ENCODE peak calls at places on chromosomes 16 and 17, in seven cellular contexts. M, K, U, Q, I, N and L are unnamed samples.
A peak's percentile ranks its signal among the peaks of the same experiment; 100 is the strongest.

GRCh38 chr16:28311913-28312312 is 19.6 kb downstream of the SBK1 start:
- DNase-seq in M (no peak), K (no peak), U (no peak), Q (no peak), I (no peak), N (no peak), L (no peak)

GRCh38 chr16:30535777-30536190 is 1.1 kb upstream of the ZNF747 start:
- DNase-seq in M (peak; percentile 47), K (peak; percentile 92), U (peak; percentile 85), Q (no peak), I (peak; percentile 79), N (peak; percentile 81), L (peak; percentile 67)

GRCh38 chr17:28253663-28254062 is 65.3 kb upstream of the TMEM97 start:
- DNase-seq in M (no peak), K (no peak), U (no peak), Q (no peak), I (no peak), N (no peak), L (no peak)

GRCh38 chr16:58499615-58500328 is at the start of gene NDRG4:
- DNase-seq in M (peak; percentile 58), K (no peak), U (peak; percentile 61), Q (peak; percentile 89), I (peak; percentile 97), N (peak; percentile 74), L (peak; percentile 74)

GRCh38 chr16:6827931-6828330 is 504.7 kb upstream of the RBFOX1 start:
- DNase-seq in M (no peak), K (no peak), U (no peak), Q (no peak), I (no peak), N (no peak), L (no peak)

GRCh38 chr17:61065263-61065773 is 334.3 kb upstream of the TBX2 start:
- DNase-seq in M (no peak), K (peak; percentile 79), U (no peak), Q (peak; percentile 45), I (peak; percentile 75), N (no peak), L (peak; percentile 43)

GRCh38 chr17:27549251-27549919 is 81.6 kb upstream of the LGALS9 start:
- DNase-seq in M (no peak), K (no peak), U (no peak), Q (no peak), I (no peak), N (no peak), L (no peak)

GRCh38 chr16:85419503-85420408 is 193.4 kb upstream of the GSE1 start:
- DNase-seq in M (no peak), K (no peak), U (peak; percentile 3), Q (no peak), I (no peak), N (no peak), L (no peak)

GRCh38 chr16:19132898-19133297 is 19.1 kb downstream of the ITPRIPL2 start:
- DNase-seq in M (no peak), K (no peak), U (no peak), Q (no peak), I (no peak), N (no peak), L (no peak)

GRCh38 chr16:47581114-47581513 is 120.0 kb downstream of the PHKB start:
- DNase-seq in M (no peak), K (no peak), U (no peak), Q (no peak), I (no peak), N (no peak), L (peak; percentile 9)

GRCh38 chr16:15888072-15888976 is at the start of gene CEP20:
- DNase-seq in M (peak; percentile 98), K (peak; percentile 100), U (peak; percentile 100), Q (peak; percentile 99), I (peak; percentile 100), N (peak; percentile 99), L (peak; percentile 98)

GRCh38 chr16:58098207-58099096 is 30.7 kb downstream of the CFAP20 start:
- DNase-seq in M (no peak), K (no peak), U (no peak), Q (peak; percentile 55), I (peak; percentile 78), N (no peak), L (peak; percentile 71)

GRCh38 chr16:88995746-88996535 is 18.9 kb upstream of the CBFA2T3 start:
- DNase-seq in M (no peak), K (no peak), U (no peak), Q (no peak), I (no peak), N (no peak), L (no peak)

GRCh38 chr17:49325980-49326379 is 36.1 kb downstream of the ZNF652 start:
- DNase-seq in M (no peak), K (no peak), U (no peak), Q (no peak), I (no peak), N (no peak), L (no peak)

GRCh38 chr17:45241315-45242011 is 19.8 kb downstream of the FMNL1 start:
- DNase-seq in M (peak; percentile 62), K (no peak), U (no peak), Q (no peak), I (no peak), N (no peak), L (no peak)

GRCh38 chr16:89722392-89723278 is 1.3 kb downstream of the ZNF276 start:
- DNase-seq in M (no peak), K (peak; percentile 83), U (peak; percentile 71), Q (peak; percentile 74), I (no peak), N (peak; percentile 75), L (peak; percentile 76)

GRCh38 chr17:64491995-64492394 is 4.9 kb downstream of the POLG2 start:
- DNase-seq in M (no peak), K (no peak), U (no peak), Q (no peak), I (peak; percentile 40), N (no peak), L (peak; percentile 29)

GRCh38 chr17:79285973-79286372 is 211.3 kb downstream of the ENGASE start:
- DNase-seq in M (no peak), K (no peak), U (no peak), Q (no peak), I (no peak), N (no peak), L (no peak)

GRCh38 chr17:38469875-38470274 is 41.6 kb downstream of the ARHGAP23 start:
- DNase-seq in M (no peak), K (no peak), U (no peak), Q (peak; percentile 94), I (peak; percentile 92), N (peak; percentile 58), L (peak; percentile 52)

GRCh38 chr16:13307861-13308260 is 406.5 kb downstream of the SHISA9 start:
- DNase-seq in M (no peak), K (no peak), U (no peak), Q (peak; percentile 57), I (peak; percentile 25), N (no peak), L (peak; percentile 58)

GRCh38 chr17:3639981-3640596 is 3.5 kb downstream of the CTNS start:
- DNase-seq in M (no peak), K (peak; percentile 84), U (peak; percentile 34), Q (no peak), I (peak; percentile 80), N (no peak), L (peak; percentile 51)

GRCh38 chr16:48246066-48246465 is 1.3 kb downstream of the ABCC11 start:
- DNase-seq in M (no peak), K (no peak), U (no peak), Q (no peak), I (no peak), N (no peak), L (no peak)

GRCh38 chr16:52296070-52296469 is 250.9 kb downstream of the TOX3 start:
- DNase-seq in M (no peak), K (no peak), U (no peak), Q (no peak), I (no peak), N (no peak), L (no peak)

GRCh38 chr17:40432864-40433528 is 10.3 kb upstream of the IGFBP4 start:
- DNase-seq in M (no peak), K (no peak), U (no peak), Q (peak; percentile 46), I (peak; percentile 67), N (no peak), L (peak; percentile 45)

GRCh38 chr16:75648265-75649076 is 898 bp downstream of the TERF2IP start:
- DNase-seq in M (peak; percentile 47), K (peak; percentile 85), U (peak; percentile 93), Q (peak; percentile 69), I (peak; percentile 77), N (peak; percentile 70), L (peak; percentile 64)

GRCh38 chr16:85778873-85779272 is 20.5 kb downstream of the EMC8 start:
- DNase-seq in M (no peak), K (no peak), U (no peak), Q (no peak), I (no peak), N (no peak), L (no peak)

GRCh38 chr17:38322156-38322779 is 21.5 kb downstream of the GPR179 start:
- DNase-seq in M (peak; percentile 43), K (peak; percentile 67), U (peak; percentile 82), Q (peak; percentile 41), I (peak; percentile 58), N (peak; percentile 88), L (peak; percentile 31)